ENCODE peak calls at places on chromosomes 3 and 15, in seven cellular contexts. C is K562, Y is A549, D is IMR-90, E is SK-N-SH, R is HepG2, P is GM12878. A is an unnamed sample.

GRCh38 chr3:184176377-184177330 is 2.0 kb downstream of the AP2M1 start:
- DNase-seq in R (peak; percentile 69), Y (peak; percentile 77), D (peak; percentile 96), P (no peak), C (peak; percentile 89), E (peak; percentile 75), A (peak; percentile 92)

GRCh38 chr15:49621327-49622210 is 721 bp downstream of the DTWD1 start:
- DNase-seq in C (peak; percentile 9), D (no peak), E (peak; percentile 9), R (no peak), Y (peak; percentile 0), P (no peak), A (no peak)

GRCh38 chr3:107421170-107421792 is 44.0 kb downstream of the CCDC54 start:
- DNase-seq in E (peak; percentile 50), P (no peak), D (peak; percentile 74), R (peak; percentile 52), Y (peak; percentile 66), C (peak; percentile 17), A (no peak)

GRCh38 chr15:92843819-92844218 is 56.3 kb upstream of the CHD2 start:
- DNase-seq in E (no peak), Y (no peak), R (no peak), C (no peak), P (no peak), D (no peak), A (no peak)

GRCh38 chr3:55000546-55000945 is 72.7 kb upstream of the LRTM1 start:
- DNase-seq in R (no peak), C (no peak), E (peak; percentile 15), Y (peak; percentile 8), P (no peak), D (peak; percentile 93), A (no peak)

GRCh38 chr3:70064194-70064787 is 64.8 kb downstream of the SAMMSON start:
- DNase-seq in P (peak; percentile 1), D (peak; percentile 38), Y (peak; percentile 51), C (peak; percentile 15), E (peak; percentile 8), R (peak; percentile 27), A (no peak)

GRCh38 chr3:139120336-139120971 is 75.8 kb upstream of the PRR23C start:
- DNase-seq in E (no peak), R (no peak), P (no peak), Y (peak; percentile 20), D (peak; percentile 87), C (peak; percentile 33), A (no peak)

GRCh38 chr15:83288381-83288801 is 3.9 kb upstream of the BNC1 start:
- DNase-seq in D (no peak), R (no peak), P (no peak), C (no peak), E (no peak), Y (no peak), A (peak; percentile 15)

GRCh38 chr3:171374661-171375285 is 85.4 kb downstream of the TNIK start:
- DNase-seq in P (no peak), Y (no peak), D (peak; percentile 85), E (no peak), R (no peak), C (peak; percentile 32), A (no peak)

GRCh38 chr3:181457190-181457589 is 254.5 kb upstream of the SOX2 start:
- DNase-seq in Y (no peak), E (no peak), C (no peak), D (no peak), R (no peak), P (no peak), A (no peak)

GRCh38 chr3:129688310-129688895 is 81.9 kb upstream of the PLXND1 start:
- DNase-seq in C (no peak), E (peak; percentile 38), R (peak; percentile 78), P (no peak), D (peak; percentile 74), Y (peak; percentile 58), A (peak; percentile 68)

GRCh38 chr15:86942285-86942684 is 862.6 kb downstream of the AGBL1 start:
- DNase-seq in D (no peak), C (no peak), P (no peak), E (no peak), Y (no peak), R (no peak), A (no peak)

GRCh38 chr15:38975282-38975990 is 410.8 kb upstream of the RASGRP1 start:
- DNase-seq in E (no peak), Y (peak; percentile 70), R (no peak), C (no peak), D (no peak), P (no peak), A (no peak)

GRCh38 chr15:38972831-38973230 is 408.2 kb upstream of the RASGRP1 start:
- DNase-seq in Y (no peak), E (no peak), C (no peak), P (no peak), D (no peak), R (no peak), A (no peak)
- TF ChIP-seq USF2 in Y (no peak), E (no peak), C (no peak), P (no peak), D (no peak), R (no peak), A (no peak)

DNA sequence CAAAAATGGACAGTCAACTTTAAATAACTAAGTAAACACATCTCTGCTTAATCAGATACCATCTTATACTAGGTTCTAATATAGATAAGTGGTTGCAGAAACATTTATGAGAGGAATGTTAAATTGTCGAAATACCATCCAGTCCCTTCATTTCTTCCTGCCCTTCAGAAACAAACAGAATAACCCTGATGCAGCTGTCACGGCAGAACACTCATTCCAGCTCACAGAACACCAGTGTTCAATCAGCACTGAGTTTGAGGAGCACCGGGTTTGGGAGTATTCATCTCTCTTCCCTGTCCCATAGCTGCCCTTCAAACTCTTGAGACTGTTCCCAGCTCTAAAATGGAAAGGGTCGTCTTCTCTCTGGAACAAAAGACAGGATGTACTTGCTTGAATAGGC is 61.1 kb upstream of the TSEN2 start:
- DNase-seq in P (no peak), D (no peak), R (no peak), E (no peak), C (no peak), Y (no peak), A (no peak)
- TF ChIP-seq USF2 in P (no peak), D (no peak), R (no peak), E (no peak), C (no peak), Y (no peak), A (no peak)

DNA sequence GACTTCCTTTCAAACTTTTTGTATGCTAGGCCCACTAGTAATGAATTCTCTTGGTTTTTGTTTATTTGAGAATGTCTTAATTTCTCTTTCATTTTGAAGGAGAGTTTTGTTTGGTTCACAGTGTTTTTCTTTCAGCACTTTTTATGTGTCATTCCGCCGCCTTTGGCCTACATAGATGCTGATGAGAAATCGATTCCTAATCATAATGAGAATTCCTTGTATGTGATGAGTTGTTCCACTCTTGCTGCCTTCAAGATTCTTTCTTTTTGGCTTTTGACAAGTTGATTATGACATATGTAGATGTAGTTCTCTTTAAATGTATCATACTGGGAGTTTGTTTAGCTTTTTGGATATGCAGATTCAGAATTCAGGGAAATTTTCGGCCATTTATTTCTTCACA is 35.5 kb downstream of the CERS3 start:
- DNase-seq in P (no peak), C (no peak), E (no peak), Y (no peak), D (no peak), R (no peak), A (no peak)
- TF ChIP-seq USF2 in P (no peak), C (no peak), E (no peak), Y (no peak), D (no peak), R (no peak), A (no peak)

GRCh38 chr3:177013681-177014280 is 183.5 kb downstream of the TBL1XR1 start:
- DNase-seq in Y (no peak), E (no peak), P (no peak), R (no peak), D (no peak), C (no peak), A (no peak)
- TF ChIP-seq USF2 in Y (no peak), E (no peak), P (no peak), R (no peak), D (no peak), C (no peak), A (no peak)

GRCh38 chr15:57599299-57599810 is 7.7 kb downstream of the MYZAP start:
- DNase-seq in E (no peak), P (no peak), Y (no peak), D (no peak), C (no peak), R (no peak), A (no peak)
- TF ChIP-seq USF2 in E (no peak), P (no peak), Y (no peak), D (no peak), C (no peak), R (no peak), A (no peak)